ENCODE peak calls at places on chromosomes 12 and 14, in six cellular contexts. G is HCT116, O is H1, W is GM12878, L is HepG2, N is SK-N-SH. F is an unnamed sample.

GRCh38 chr12:4191642-4192041 is 81.9 kb upstream of the CCND2 start:
- DNase-seq in G (no peak), O (no peak), W (no peak), L (no peak), N (no peak), F (no peak)

GRCh38 chr12:64160021-64160717 is 61.9 kb downstream of the KICS2 start:
- DNase-seq in G (no peak), O (no peak), W (no peak), L (no peak), N (no peak), F (no peak)

GRCh38 chr12:79251356-79251755 is 386.8 kb downstream of the SYT1 start:
- DNase-seq in G (no peak), O (no peak), W (no peak), L (no peak), N (no peak), F (no peak)

GRCh38 chr12:597926-598568 is 65.2 kb downstream of the NINJ2 start:
- DNase-seq in G (no peak), O (no peak), W (no peak), L (no peak), N (no peak), F (no peak)

GRCh38 chr12:33876618-33877017 is 145.7 kb upstream of the ALG10 start:
- DNase-seq in G (no peak), O (no peak), W (no peak), L (no peak), N (no peak), F (no peak)

GRCh38 chr12:105942316-105942715 is 196.4 kb downstream of the NUAK1 start:
- DNase-seq in G (no peak), O (no peak), W (no peak), L (no peak), N (no peak), F (no peak)

GRCh38 chr12:120358412-120359158 is 10.4 kb downstream of the MSI1 start:
- DNase-seq in G (no peak), O (peak; percentile 74), W (no peak), L (no peak), N (no peak), F (no peak)

GRCh38 chr14:52590318-52590717 is 37.7 kb downstream of the GPR137C start:
- DNase-seq in G (no peak), O (no peak), W (no peak), L (no peak), N (no peak), F (no peak)

GRCh38 chr12:70645494-70646317 is 8.5 kb upstream of the PTPRB start:
- DNase-seq in G (peak; percentile 67), O (no peak), W (no peak), L (peak; percentile 41), N (no peak), F (peak; percentile 30)

GRCh38 chr14:104977681-104978647 is at the start of gene AHNAK2:
- DNase-seq in G (peak; percentile 68), O (peak; percentile 88), W (no peak), L (peak; percentile 69), N (peak; percentile 95), F (no peak)

GRCh38 chr12:104624529-104624928 is 167.8 kb downstream of the CHST11 start:
- DNase-seq in G (no peak), O (no peak), W (no peak), L (no peak), N (no peak), F (no peak)

GRCh38 chr12:63403256-63403655 is 252.3 kb upstream of the AVPR1A start:
- DNase-seq in G (no peak), O (no peak), W (no peak), L (no peak), N (no peak), F (no peak)

GRCh38 chr14:24136684-24137528 is 912 bp downstream of the PSME1 start:
- DNase-seq in G (no peak), O (no peak), W (no peak), L (no peak), N (no peak), F (no peak)

DNA sequence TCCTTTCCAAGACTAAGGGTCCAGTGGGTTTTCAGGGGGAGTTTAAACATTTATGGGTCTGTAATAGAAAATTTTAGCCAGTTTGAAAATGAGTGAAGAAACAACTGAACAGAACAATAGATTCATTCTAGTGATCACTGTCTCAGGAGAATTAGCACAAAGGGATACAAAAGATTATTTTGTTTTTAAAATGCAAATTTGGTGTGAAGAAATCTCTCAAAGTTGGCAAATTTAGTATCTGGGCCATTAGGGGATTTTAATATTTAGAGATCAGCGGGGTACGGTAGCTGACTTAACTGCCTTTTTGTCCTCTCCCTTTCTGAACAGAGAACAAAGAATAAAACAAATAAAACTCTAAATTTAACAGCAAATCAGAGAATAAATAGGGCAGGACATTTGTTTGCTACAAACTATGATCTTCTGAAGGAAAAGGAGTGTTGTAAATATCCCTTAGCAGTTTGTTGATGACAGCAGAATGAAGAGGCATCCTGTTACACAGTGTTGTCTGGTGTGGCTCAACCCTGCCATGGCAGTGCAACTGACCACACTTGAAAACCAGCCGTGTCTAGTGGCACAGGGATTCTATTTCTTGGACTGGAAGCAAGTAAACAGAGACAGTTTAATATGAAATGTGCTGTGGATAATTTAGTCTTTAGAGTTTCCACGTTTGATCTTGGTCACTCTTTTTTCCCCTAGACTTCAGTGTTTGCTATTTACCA is 46.3 kb upstream of the LRTM2 start:
- DNase-seq in G (no peak), O (no peak), W (no peak), L (no peak), N (no peak), F (no peak)
- TF ChIP-seq SIN3A in G (no peak), O (no peak), W (no peak), L (no peak), N (no peak), F (no peak)

GRCh38 chr12:74322792-74323191 is 214.8 kb upstream of the ATXN7L3B start:
- DNase-seq in G (no peak), O (no peak), W (no peak), L (no peak), N (no peak), F (no peak)
- TF ChIP-seq SIN3A in G (no peak), O (no peak), W (no peak), L (no peak), N (no peak), F (no peak)

GRCh38 chr14:65258391-65258790 is 154.1 kb upstream of the FUT8 start:
- DNase-seq in G (peak; percentile 77), O (no peak), W (no peak), L (peak; percentile 90), N (no peak), F (peak; percentile 47)
- TF ChIP-seq SIN3A in G (no peak), O (no peak), W (no peak), L (no peak), N (no peak), F (no peak)

DNA sequence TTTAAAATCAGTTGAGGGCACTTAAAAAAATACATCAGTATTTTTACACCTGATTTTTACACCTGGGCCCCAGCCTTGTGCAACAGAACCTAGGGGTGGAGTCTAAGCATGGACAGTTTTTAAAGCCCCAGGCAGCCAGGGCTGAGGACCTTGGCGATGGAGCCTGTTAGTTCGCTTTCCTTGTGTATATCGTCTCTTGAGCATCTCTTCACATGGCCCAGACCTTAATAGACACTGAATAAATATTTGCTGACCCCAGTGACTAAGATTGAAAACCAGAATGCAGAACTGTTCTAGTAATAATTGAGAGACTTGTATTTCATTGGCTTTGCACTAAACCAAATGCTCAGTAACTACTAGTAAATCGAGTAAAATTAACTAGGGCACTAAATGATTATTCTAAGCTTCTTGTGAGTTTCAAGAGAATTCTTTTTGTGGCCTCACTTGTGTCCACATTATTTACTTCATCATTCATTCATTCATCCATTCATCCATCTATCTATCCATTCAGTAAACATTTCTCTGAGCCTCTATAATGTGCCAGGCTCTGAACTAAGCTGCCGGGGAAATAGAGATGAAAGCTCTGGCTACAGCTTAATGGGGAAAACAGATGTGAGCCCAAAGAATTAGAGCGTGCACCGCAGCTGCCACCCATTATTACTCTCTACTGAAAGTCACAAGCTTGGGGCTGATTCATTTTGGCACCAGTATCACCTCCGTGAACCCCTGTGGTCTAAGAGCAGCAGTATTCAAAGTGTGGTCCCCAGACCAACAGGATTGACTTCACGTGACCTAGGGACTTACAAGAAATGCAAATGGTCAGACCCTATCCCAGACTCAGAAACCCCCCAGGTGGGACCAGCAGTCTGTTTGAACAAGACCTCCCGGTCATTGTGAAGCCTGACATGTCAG is 30.7 kb upstream of the BCL7A start:
- DNase-seq in G (no peak), O (no peak), W (peak; percentile 86), L (no peak), N (no peak), F (no peak)
- TF ChIP-seq SIN3A in G (no peak), O (no peak), W (no peak), L (no peak), N (no peak), F (no peak)

F was measured in Panc1.